ENCODE peak calls at places on chromosome 10, in eight cellular contexts. G is IMR-90, E is neural progenitor cell, Z is GM23338, R is fibroblast of lung, U is GM12878, M is Karpas-422, Y is H9. I is an unnamed sample.

GRCh38 chr10:68348265-68348741 is 15.6 kb upstream of the PBLD start:
- DNase-seq in R (peak), Z (peak), E (peak), U (no peak), M (peak), Y (peak), G (peak), I (peak)

GRCh38 chr10:125087191-125087896 is 73.0 kb downstream of the CTBP2 start:
- DNase-seq in R (no peak), Y (no peak), U (no peak), Z (no peak), M (no peak), E (no peak), G (no peak), I (no peak)

GRCh38 chr10:122462533-122463465 is 1.4 kb downstream of the HTRA1 start:
- DNase-seq in E (peak), G (peak), U (no peak), M (no peak), R (peak), Y (no peak), Z (no peak), I (no peak)

GRCh38 chr10:49365675-49366415 is 30.0 kb downstream of the DRGX start:
- DNase-seq in M (no peak), G (no peak), R (no peak), Z (peak), U (no peak), Y (no peak), E (peak), I (no peak)

GRCh38 chr10:109956454-109957091 is 33.3 kb upstream of the XPNPEP1 start:
- DNase-seq in R (peak), U (no peak), Z (peak), M (peak), G (peak), Y (peak), E (peak), I (peak)

GRCh38 chr10:128011059-128011979 is 104.4 kb downstream of the PTPRE start:
- DNase-seq in U (peak), M (peak), R (peak), Z (peak), G (peak), Y (peak), E (peak), I (peak)

GRCh38 chr10:103470755-103471653 is 8.0 kb downstream of the CALHM3 start:
- DNase-seq in G (no peak), U (peak), Y (peak), Z (no peak), M (peak), R (peak), E (no peak), I (peak)

GRCh38 chr10:124892031-124892430 is 49.9 kb upstream of the ZRANB1 start:
- DNase-seq in Y (no peak), U (no peak), R (no peak), Z (no peak), G (no peak), M (no peak), E (no peak), I (no peak)

GRCh38 chr10:53122265-53122664 is 349.7 kb upstream of the MBL2 start:
- DNase-seq in G (no peak), R (no peak), U (no peak), M (no peak), E (no peak), Y (no peak), Z (no peak), I (peak)

GRCh38 chr10:45547966-45548513 is 124.5 kb downstream of the ZFAND4 start:
- DNase-seq in Z (no peak), M (no peak), Y (no peak), E (no peak), R (no peak), G (no peak), U (no peak), I (no peak)

GRCh38 chr10:4883079-4883739 is 57.2 kb downstream of the AKR1E2 start:
- DNase-seq in E (no peak), U (no peak), Y (no peak), M (no peak), R (peak), Z (no peak), G (peak), I (no peak)

GRCh38 chr10:106765355-106765754 is 399.2 kb downstream of the SORCS1 start:
- DNase-seq in Z (peak), Y (peak), U (no peak), G (no peak), E (peak), M (no peak), R (no peak), I (no peak)

GRCh38 chr10:4343798-4344370 is 482.1 kb upstream of the AKR1E2 start:
- DNase-seq in E (no peak), Y (no peak), G (peak), M (no peak), Z (no peak), R (no peak), U (no peak), I (no peak)

GRCh38 chr10:121112618-121113384 is 261.6 kb downstream of the WDR11 start:
- DNase-seq in R (no peak), E (peak), Z (peak), U (no peak), G (no peak), M (no peak), Y (peak), I (no peak)

GRCh38 chr10:79401015-79401921 is 44.2 kb downstream of the ZCCHC24 start:
- DNase-seq in E (no peak), U (no peak), M (no peak), R (peak), Z (no peak), G (peak), Y (no peak), I (no peak)

GRCh38 chr10:14397069-14397468 is 66.3 kb upstream of the FRMD4A start:
- DNase-seq in E (no peak), M (no peak), Y (peak), G (peak), U (no peak), Z (peak), R (peak), I (no peak)

GRCh38 chr10:35819736-35820135 is 177.6 kb upstream of the FZD8 start:
- DNase-seq in G (no peak), Y (no peak), M (no peak), Z (no peak), E (no peak), U (no peak), R (no peak), I (no peak)

GRCh38 chr10:83603708-83604107 is 535.6 kb upstream of the GHITM start:
- DNase-seq in E (no peak), R (peak), U (peak), G (no peak), Z (no peak), M (no peak), Y (no peak), I (no peak)

GRCh38 chr10:73183882-73184281 is 16.0 kb downstream of the FAM149B1 start:
- DNase-seq in G (peak), U (no peak), Z (no peak), Y (no peak), M (no peak), R (no peak), E (no peak), I (no peak)

GRCh38 chr10:7315906-7316305 is 94.9 kb downstream of the SFMBT2 start:
- DNase-seq in U (no peak), R (no peak), M (no peak), G (no peak), Y (no peak), Z (no peak), E (no peak), I (no peak)

GRCh38 chr10:14240253-14241189 is 90.2 kb downstream of the FRMD4A start:
- DNase-seq in U (no peak), M (no peak), Z (peak), Y (peak), R (peak), G (peak), E (peak), I (no peak)

GRCh38 chr10:102812213-102812876 is 24.9 kb downstream of the CYP17A1 start:
- DNase-seq in G (no peak), M (no peak), R (no peak), Z (no peak), Y (no peak), U (no peak), E (no peak), I (peak)

GRCh38 chr10:62045765-62046521 is 144.4 kb downstream of the ARID5B start:
- DNase-seq in M (no peak), E (no peak), Z (no peak), Y (no peak), G (peak), U (no peak), R (peak), I (peak)

GRCh38 chr10:112716924-112717348 is 233.1 kb upstream of the TCF7L2 start:
- DNase-seq in Z (no peak), R (peak), E (no peak), G (peak), M (no peak), U (no peak), Y (no peak), I (no peak)

GRCh38 chr10:22580711-22581110 is 133.7 kb downstream of the PIP4K2A start:
- DNase-seq in M (no peak), Y (no peak), Z (no peak), R (no peak), U (no peak), G (no peak), E (no peak), I (no peak)

GRCh38 chr10:15035385-15036301 is 8.1 kb upstream of the OLAH start:
- DNase-seq in E (no peak), R (peak), G (peak), U (no peak), Z (peak), Y (peak), M (no peak), I (no peak)

GRCh38 chr10:67284589-67284988 is 358.8 kb downstream of the LRRTM3 start:
- DNase-seq in Y (no peak), Z (no peak), E (no peak), G (no peak), M (no peak), U (no peak), R (no peak), I (no peak)
- H2AFZ ChIP-seq in Y (no peak), Z (no peak), E (no peak), G (no peak), M (no peak), U (no peak), R (no peak), I (no peak)

DNA sequence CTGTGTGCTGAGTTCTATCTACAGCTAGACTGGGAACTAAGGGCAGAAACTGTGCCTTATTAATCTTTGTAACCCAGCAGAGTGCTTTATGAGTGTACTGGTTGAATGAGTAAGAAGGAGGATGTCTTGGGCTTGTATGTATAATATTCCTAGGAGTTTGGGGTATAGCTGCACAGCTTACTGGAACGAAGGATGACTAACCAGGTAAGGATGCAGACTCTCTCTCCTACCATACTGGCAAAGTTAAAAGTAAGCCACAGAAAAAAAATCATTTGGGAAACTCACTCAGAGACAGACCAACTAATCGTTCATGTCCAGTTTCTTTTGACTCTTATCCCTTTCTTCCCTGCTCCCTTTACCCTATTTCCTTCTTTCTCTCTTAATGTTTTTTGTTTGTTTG is 1.4 kb upstream of the DHTKD1 start:
- DNase-seq in E (no peak), Z (no peak), R (peak), U (no peak), M (peak), Y (no peak), G (peak), I (no peak)
- H2AFZ ChIP-seq in E (no peak), Z (peak), R (peak), U (no peak), M (peak), Y (no peak), G (peak), I (no peak)

DNA sequence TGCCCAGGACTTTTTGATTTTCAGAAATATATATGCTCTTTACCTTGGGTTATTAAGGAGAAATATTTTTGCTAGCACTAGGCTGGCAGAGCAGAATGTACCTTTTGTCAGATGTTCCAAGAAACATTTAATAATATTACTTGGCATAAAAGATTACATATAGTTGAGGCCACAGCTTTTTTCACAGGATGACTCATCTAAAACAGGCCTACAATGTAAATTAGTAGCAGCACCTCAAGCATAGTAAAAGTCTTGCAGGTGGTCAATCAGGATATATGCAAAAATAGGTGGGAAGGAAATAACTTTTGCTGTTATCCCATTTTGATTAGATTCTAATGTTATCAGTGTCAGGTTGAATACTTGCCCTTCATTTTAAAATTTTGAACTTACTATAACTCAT is 14.9 kb upstream of the ITGB1 start:
- DNase-seq in E (no peak), Z (no peak), U (no peak), G (peak), R (no peak), M (peak), Y (no peak), I (peak)
- H2AFZ ChIP-seq in E (no peak), Z (no peak), U (no peak), G (no peak), R (no peak), M (no peak), Y (no peak), I (peak)

DNA sequence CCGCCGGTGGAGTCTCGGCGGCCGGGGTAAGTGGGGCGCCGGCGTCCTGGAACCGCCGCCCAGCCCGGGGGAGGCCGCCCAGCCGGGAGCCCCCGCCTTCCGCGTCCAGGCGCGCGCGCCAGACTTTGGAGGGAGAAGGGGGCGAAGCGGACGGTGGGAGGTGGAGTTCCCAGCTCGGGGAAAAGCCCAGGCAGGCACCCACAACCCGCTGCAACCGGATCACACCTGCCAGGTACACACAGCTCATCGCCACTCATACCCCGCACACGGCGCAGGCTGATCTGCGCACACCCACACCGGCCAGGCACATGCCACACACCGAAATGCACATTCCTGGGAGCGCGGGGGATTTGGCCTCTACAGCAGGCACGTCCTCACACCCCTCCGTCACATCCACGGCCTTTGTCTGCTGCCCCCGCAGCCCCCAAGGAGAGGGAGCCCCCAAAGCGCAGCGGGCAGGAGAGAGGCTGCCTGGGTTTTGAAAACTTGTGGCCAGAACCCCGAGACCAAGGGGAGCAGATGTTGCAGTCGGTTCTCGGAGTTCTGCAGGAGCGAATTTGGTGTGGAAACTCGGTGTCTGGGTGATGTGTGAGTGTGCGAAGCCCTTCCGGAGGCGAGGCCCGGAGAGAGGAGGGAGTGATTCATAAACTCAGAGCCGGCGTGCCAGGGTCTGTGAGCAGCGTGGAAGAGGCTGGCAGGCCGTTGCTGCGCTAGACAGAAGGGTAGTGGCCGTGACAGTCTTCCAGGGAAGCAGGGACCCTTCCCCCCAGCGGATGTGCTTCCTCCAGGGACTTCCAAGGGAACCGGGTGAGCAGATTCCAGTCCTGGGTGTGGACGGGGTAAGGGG is 697 bp downstream of the CHST3 start:
- DNase-seq in E (peak), R (peak), U (no peak), Z (peak), G (peak), M (no peak), Y (peak), I (no peak)
- H2AFZ ChIP-seq in E (peak), R (peak), U (no peak), Z (peak), G (peak), M (no peak), Y (no peak), I (no peak)

DNA sequence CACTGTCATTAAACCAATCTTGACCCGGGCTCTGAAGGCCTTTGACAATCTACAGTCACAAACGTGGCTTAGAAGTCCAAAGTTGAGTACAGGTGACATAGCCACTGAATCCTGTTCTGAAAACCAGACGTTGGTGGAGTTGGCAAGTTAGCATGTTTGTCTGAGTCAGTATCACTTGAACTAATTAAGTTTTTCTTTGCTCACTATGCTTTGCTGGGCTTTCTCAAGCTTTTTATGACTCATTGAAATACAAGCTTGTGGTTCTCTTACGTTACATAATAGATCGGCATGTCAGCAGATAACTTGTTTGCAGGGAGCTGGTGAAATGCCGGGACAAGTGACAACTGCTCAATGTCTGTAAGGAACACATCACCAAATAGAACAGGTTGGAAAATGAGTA is 53.8 kb downstream of the ARL5B start:
- DNase-seq in E (no peak), U (no peak), Y (no peak), R (peak), Z (no peak), M (no peak), G (peak), I (no peak)
- H2AFZ ChIP-seq in E (no peak), U (no peak), Y (no peak), R (no peak), Z (no peak), M (no peak), G (no peak), I (no peak)

GRCh38 chr10:132893090-132893489 is 49.3 kb downstream of the CFAP46 start:
- DNase-seq in Y (no peak), E (no peak), R (no peak), U (no peak), Z (no peak), M (no peak), G (no peak), I (no peak)
- H2AFZ ChIP-seq in Y (no peak), E (no peak), R (no peak), U (no peak), Z (peak), M (no peak), G (no peak), I (no peak)

GRCh38 chr10:788796-789748 is 99.6 kb upstream of the DIP2C start:
- DNase-seq in Z (peak), G (peak), M (no peak), Y (peak), U (no peak), R (peak), E (peak), I (no peak)
- H2AFZ ChIP-seq in Z (peak), G (peak), M (no peak), Y (no peak), U (no peak), R (peak), E (peak), I (no peak)

GRCh38 chr10:132292972-132293415 is 14.8 kb downstream of the STK32C start:
- DNase-seq in E (no peak), U (no peak), Z (no peak), G (no peak), M (no peak), R (no peak), Y (no peak), I (no peak)

GRCh38 chr10:132292287-132292971 is 15.3 kb downstream of the STK32C start:
- DNase-seq in G (no peak), U (no peak), R (no peak), Y (no peak), Z (no peak), M (no peak), E (no peak), I (no peak)

GRCh38 chr10:132294561-132295320 is 13.0 kb downstream of the STK32C start:
- DNase-seq in Z (peak), Y (peak), M (peak), R (no peak), U (no peak), G (no peak), E (peak), I (no peak)

GRCh38 chr10:132294196-132294520 is 13.6 kb downstream of the STK32C start:
- DNase-seq in G (no peak), U (no peak), Z (no peak), E (no peak), R (no peak), M (no peak), Y (no peak), I (no peak)

GRCh38 chr10:132293416-132294195 is 14.1 kb downstream of the STK32C start:
- DNase-seq in Z (no peak), E (peak), R (no peak), G (no peak), M (no peak), Y (no peak), U (no peak), I (no peak)
- H2AFZ ChIP-seq in Z (no peak), E (no peak), R (no peak), G (no peak), M (no peak), Y (no peak), U (no peak), I (no peak)

I was measured in OCI-LY7.